ENCODE peak calls at places on chromosomes 6 and 20, in six cellular contexts. One of them, this sample, is unnamed.

GRCh38 chr6:26327450-26328264 is 37.3 kb upstream of the BTN3A2 start:
- DNase-seq in skeletal muscle cell: no peak
- DNase-seq in activated gamma-delta T cell treated with Interleukin-2 at 50 U/mL for 16 hours: peak; percentile 29
- DNase-seq in T-cell: peak; percentile 26
- DNase-seq in T-helper 17 cell: peak; percentile 24
- DNase-seq in stimulated activated CD8-positive, alpha-beta memory T cell treated with anti-CD3 and anti-CD28 coated beads, Interleukin-2, amount 100 ng/mL, for 1 hour: no peak
- DNase-seq in this sample: peak; percentile 85

GRCh38 chr6:15505463-15505918 is 157.3 kb downstream of the DTNBP1 start:
- DNase-seq in skeletal muscle cell: peak; percentile 53
- DNase-seq in activated gamma-delta T cell treated with Interleukin-2 at 50 U/mL for 16 hours: no peak
- DNase-seq in T-cell: no peak
- DNase-seq in T-helper 17 cell: no peak
- DNase-seq in stimulated activated CD8-positive, alpha-beta memory T cell treated with anti-CD3 and anti-CD28 coated beads, Interleukin-2, amount 100 ng/mL, for 1 hour: no peak
- DNase-seq in this sample: no peak

GRCh38 chr6:24704468-24704867 is 14.5 kb downstream of the C6orf62 start:
- DNase-seq in skeletal muscle cell: no peak
- DNase-seq in activated gamma-delta T cell treated with Interleukin-2 at 50 U/mL for 16 hours: no peak
- DNase-seq in T-cell: no peak
- DNase-seq in T-helper 17 cell: no peak
- DNase-seq in stimulated activated CD8-positive, alpha-beta memory T cell treated with anti-CD3 and anti-CD28 coated beads, Interleukin-2, amount 100 ng/mL, for 1 hour: no peak
- DNase-seq in this sample: no peak

GRCh38 chr20:34560614-34561013 is 2.1 kb downstream of the MAP1LC3A start:
- DNase-seq in skeletal muscle cell: no peak
- DNase-seq in activated gamma-delta T cell treated with Interleukin-2 at 50 U/mL for 16 hours: no peak
- DNase-seq in T-cell: no peak
- DNase-seq in T-helper 17 cell: no peak
- DNase-seq in stimulated activated CD8-positive, alpha-beta memory T cell treated with anti-CD3 and anti-CD28 coated beads, Interleukin-2, amount 100 ng/mL, for 1 hour: no peak
- DNase-seq in this sample: no peak

GRCh38 chr20:408843-409696 is 971 bp downstream of the RBCK1 start:
- DNase-seq in skeletal muscle cell: no peak
- DNase-seq in activated gamma-delta T cell treated with Interleukin-2 at 50 U/mL for 16 hours: no peak
- DNase-seq in T-cell: no peak
- DNase-seq in T-helper 17 cell: no peak
- DNase-seq in stimulated activated CD8-positive, alpha-beta memory T cell treated with anti-CD3 and anti-CD28 coated beads, Interleukin-2, amount 100 ng/mL, for 1 hour: no peak
- DNase-seq in this sample: no peak

GRCh38 chr6:11324453-11325023 is 92.1 kb upstream of the NEDD9 start:
- DNase-seq in skeletal muscle cell: peak; percentile 10
- DNase-seq in activated gamma-delta T cell treated with Interleukin-2 at 50 U/mL for 16 hours: no peak
- DNase-seq in T-cell: no peak
- DNase-seq in T-helper 17 cell: no peak
- DNase-seq in stimulated activated CD8-positive, alpha-beta memory T cell treated with anti-CD3 and anti-CD28 coated beads, Interleukin-2, amount 100 ng/mL, for 1 hour: no peak
- DNase-seq in this sample: no peak

GRCh38 chr20:1827510-1827973 is 67.7 kb upstream of the SIRPA start:
- DNase-seq in skeletal muscle cell: no peak
- DNase-seq in activated gamma-delta T cell treated with Interleukin-2 at 50 U/mL for 16 hours: no peak
- DNase-seq in T-cell: no peak
- DNase-seq in T-helper 17 cell: no peak
- DNase-seq in stimulated activated CD8-positive, alpha-beta memory T cell treated with anti-CD3 and anti-CD28 coated beads, Interleukin-2, amount 100 ng/mL, for 1 hour: no peak
- DNase-seq in this sample: no peak

GRCh38 chr20:9966966-9967365 is 67.8 kb upstream of the ANKEF1 start:
- DNase-seq in skeletal muscle cell: no peak
- DNase-seq in activated gamma-delta T cell treated with Interleukin-2 at 50 U/mL for 16 hours: no peak
- DNase-seq in T-cell: no peak
- DNase-seq in T-helper 17 cell: no peak
- DNase-seq in stimulated activated CD8-positive, alpha-beta memory T cell treated with anti-CD3 and anti-CD28 coated beads, Interleukin-2, amount 100 ng/mL, for 1 hour: no peak
- DNase-seq in this sample: no peak

GRCh38 chr6:137880633-137881521 is 13.8 kb downstream of the TNFAIP3 start:
- DNase-seq in skeletal muscle cell: no peak
- DNase-seq in activated gamma-delta T cell treated with Interleukin-2 at 50 U/mL for 16 hours: no peak
- DNase-seq in T-cell: no peak
- DNase-seq in T-helper 17 cell: no peak
- DNase-seq in stimulated activated CD8-positive, alpha-beta memory T cell treated with anti-CD3 and anti-CD28 coated beads, Interleukin-2, amount 100 ng/mL, for 1 hour: no peak
- DNase-seq in this sample: no peak

GRCh38 chr6:53119772-53120409 is 28.8 kb downstream of the GCM1 start:
- DNase-seq in skeletal muscle cell: no peak
- DNase-seq in activated gamma-delta T cell treated with Interleukin-2 at 50 U/mL for 16 hours: no peak
- DNase-seq in T-cell: no peak
- DNase-seq in T-helper 17 cell: no peak
- DNase-seq in stimulated activated CD8-positive, alpha-beta memory T cell treated with anti-CD3 and anti-CD28 coated beads, Interleukin-2, amount 100 ng/mL, for 1 hour: no peak
- DNase-seq in this sample: no peak

GRCh38 chr20:17565164-17565845 is 4.6 kb upstream of the DSTN start:
- DNase-seq in skeletal muscle cell: no peak
- DNase-seq in activated gamma-delta T cell treated with Interleukin-2 at 50 U/mL for 16 hours: no peak
- DNase-seq in T-cell: no peak
- DNase-seq in T-helper 17 cell: no peak
- DNase-seq in stimulated activated CD8-positive, alpha-beta memory T cell treated with anti-CD3 and anti-CD28 coated beads, Interleukin-2, amount 100 ng/mL, for 1 hour: no peak
- DNase-seq in this sample: no peak

GRCh38 chr20:32037929-32038328 is 14.1 kb upstream of the HCK start:
- DNase-seq in skeletal muscle cell: peak; percentile 24
- DNase-seq in activated gamma-delta T cell treated with Interleukin-2 at 50 U/mL for 16 hours: no peak
- DNase-seq in T-cell: no peak
- DNase-seq in T-helper 17 cell: no peak
- DNase-seq in stimulated activated CD8-positive, alpha-beta memory T cell treated with anti-CD3 and anti-CD28 coated beads, Interleukin-2, amount 100 ng/mL, for 1 hour: no peak
- DNase-seq in this sample: no peak